ENCODE peak calls at places on chromosome 4, in ten cellular contexts. W is heart right ventricle; N is dorsolateral prefrontal cortex; Z is GM04504; P is chondrocyte; H is HS-5; V is hypothalamus; L is activated CD8-positive, alpha-beta memory T cell treated with anti-CD3 and anti-CD28 coated beads, Interleukin-2, amount 50 U/mL, for 4 hours; I is activated T-cell treated with anti-CD3 and anti-CD28 coated beads, Interleukin-2, amount 50 U/mL, for 1 hour; A is mucosa of descending colon. R is an unnamed sample.
A peak's percentile ranks its signal among the peaks of the same experiment; 100 is the strongest.

GRCh38 chr4:118850813-118851173 is 14.9 kb upstream of the SEC24D start:
- DNase-seq in W (no peak), N (no peak), Z (no peak), P (no peak), H (no peak), V (no peak), L (no peak), I (no peak), A (no peak), R (no peak)

GRCh38 chr4:169957785-169958184 is 68.4 kb downstream of the MFAP3L start:
- DNase-seq in W (no peak), N (no peak), Z (no peak), P (no peak), H (no peak), V (no peak), L (no peak), I (no peak), A (no peak), R (no peak)

GRCh38 chr4:148017801-148018200 is 285.9 kb downstream of the ARHGAP10 start:
- DNase-seq in W (no peak), N (no peak), Z (no peak), P (no peak), H (no peak), V (no peak), L (no peak), I (no peak), A (no peak), R (no peak)

GRCh38 chr4:39134674-39135073 is 47.7 kb upstream of the WDR19 start:
- DNase-seq in W (no peak), N (no peak), Z (no peak), P (no peak), H (no peak), V (peak; percentile 5), L (no peak), I (no peak), A (no peak), R (no peak)

GRCh38 chr4:179095585-179096228 is 1653.5 kb upstream of the AGA start:
- DNase-seq in W (no peak), N (no peak), Z (no peak), P (no peak), H (no peak), V (no peak), L (no peak), I (no peak), A (peak; percentile 8), R (peak; percentile 3)

GRCh38 chr4:26896636-26897035 is 36.0 kb downstream of the STIM2 start:
- DNase-seq in W (no peak), N (no peak), Z (no peak), P (no peak), H (no peak), V (no peak), L (no peak), I (no peak), A (no peak), R (no peak)

GRCh38 chr4:7023486-7023885 is 19.7 kb upstream of the TADA2B start:
- DNase-seq in W (no peak), N (no peak), Z (no peak), P (no peak), H (no peak), V (no peak), L (no peak), I (no peak), A (no peak), R (no peak)

GRCh38 chr4:4413806-4414205 is 26.9 kb downstream of the NSG1 start:
- DNase-seq in W (no peak), N (no peak), Z (no peak), P (peak; percentile 54), H (no peak), V (no peak), L (no peak), I (no peak), A (no peak), R (no peak)

GRCh38 chr4:98728433-98728832 is 70.0 kb upstream of the TSPAN5 start:
- DNase-seq in W (no peak), N (peak; percentile 23), Z (no peak), P (no peak), H (peak; percentile 6), V (no peak), L (no peak), I (no peak), A (no peak), R (no peak)

R was measured in NCI-H1048.